ENCODE peak calls at places on chromosomes 11 and 22, in seven cellular contexts. One of them, this sample, is unnamed.

GRCh38 chr11:112886707-112887370 is 74.4 kb upstream of the NCAM1 start:
- DNase-seq in A549: no peak
- DNase-seq in heart left ventricle: no peak
- DNase-seq in dorsolateral prefrontal cortex: no peak
- DNase-seq in RWPE1: no peak
- DNase-seq in stomach: no peak
- DNase-seq in neural progenitor cell: no peak
- DNase-seq in this sample: no peak

GRCh38 chr11:11972148-11972547 is 36.3 kb downstream of the DKK3 start:
- DNase-seq in A549: no peak
- DNase-seq in heart left ventricle: no peak
- DNase-seq in dorsolateral prefrontal cortex: no peak
- DNase-seq in RWPE1: no peak
- DNase-seq in stomach: peak
- DNase-seq in neural progenitor cell: no peak
- DNase-seq in this sample: no peak

GRCh38 chr22:47366026-47366767 is 603.7 kb downstream of the TBC1D22A start:
- DNase-seq in A549: no peak
- DNase-seq in heart left ventricle: no peak
- DNase-seq in dorsolateral prefrontal cortex: no peak
- DNase-seq in RWPE1: no peak
- DNase-seq in stomach: peak
- DNase-seq in neural progenitor cell: no peak
- DNase-seq in this sample: no peak

GRCh38 chr11:69510471-69511357 is 29.3 kb downstream of the LINC01488 start:
- DNase-seq in A549: no peak
- DNase-seq in heart left ventricle: no peak
- DNase-seq in dorsolateral prefrontal cortex: no peak
- DNase-seq in RWPE1: peak
- DNase-seq in stomach: no peak
- DNase-seq in neural progenitor cell: no peak
- DNase-seq in this sample: peak

GRCh38 chr11:81979444-81979843 is 754.2 kb downstream of the FAM181B start:
- DNase-seq in A549: no peak
- DNase-seq in heart left ventricle: no peak
- DNase-seq in dorsolateral prefrontal cortex: no peak
- DNase-seq in RWPE1: no peak
- DNase-seq in stomach: no peak
- DNase-seq in neural progenitor cell: no peak
- DNase-seq in this sample: no peak

GRCh38 chr22:40401981-40402406 is 31.6 kb downstream of the SGSM3 start:
- DNase-seq in A549: no peak
- DNase-seq in heart left ventricle: no peak
- DNase-seq in dorsolateral prefrontal cortex: no peak
- DNase-seq in RWPE1: no peak
- DNase-seq in stomach: no peak
- DNase-seq in neural progenitor cell: no peak
- DNase-seq in this sample: no peak

GRCh38 chr11:9015677-9016076 is 11.9 kb upstream of the NRIP3 start:
- DNase-seq in A549: peak
- DNase-seq in heart left ventricle: peak
- DNase-seq in dorsolateral prefrontal cortex: peak
- DNase-seq in RWPE1: peak
- DNase-seq in stomach: peak
- DNase-seq in neural progenitor cell: peak
- DNase-seq in this sample: peak

GRCh38 chr11:116895053-116895757 is 57.8 kb upstream of the APOA1 start:
- DNase-seq in A549: no peak
- DNase-seq in heart left ventricle: no peak
- DNase-seq in dorsolateral prefrontal cortex: no peak
- DNase-seq in RWPE1: no peak
- DNase-seq in stomach: no peak
- DNase-seq in neural progenitor cell: peak
- DNase-seq in this sample: no peak

GRCh38 chr11:2531277-2531986 is 86.6 kb downstream of the KCNQ1 start:
- DNase-seq in A549: peak
- DNase-seq in heart left ventricle: peak
- DNase-seq in dorsolateral prefrontal cortex: peak
- DNase-seq in RWPE1: peak
- DNase-seq in stomach: peak
- DNase-seq in neural progenitor cell: peak
- DNase-seq in this sample: peak

GRCh38 chr22:29306175-29306829 is at the start of gene GAS2L1:
- DNase-seq in A549: peak
- DNase-seq in heart left ventricle: peak
- DNase-seq in dorsolateral prefrontal cortex: peak
- DNase-seq in RWPE1: peak
- DNase-seq in stomach: peak
- DNase-seq in neural progenitor cell: peak
- DNase-seq in this sample: peak

GRCh38 chr22:48897959-48898358 is 929.7 kb downstream of the BRD1 start:
- DNase-seq in A549: no peak
- DNase-seq in heart left ventricle: no peak
- DNase-seq in dorsolateral prefrontal cortex: no peak
- DNase-seq in RWPE1: no peak
- DNase-seq in stomach: no peak
- DNase-seq in neural progenitor cell: no peak
- DNase-seq in this sample: no peak

GRCh38 chr11:83724704-83725114 is 438.5 kb upstream of the CCDC90B start:
- DNase-seq in A549: no peak
- DNase-seq in heart left ventricle: no peak
- DNase-seq in dorsolateral prefrontal cortex: peak
- DNase-seq in RWPE1: no peak
- DNase-seq in stomach: peak
- DNase-seq in neural progenitor cell: peak
- DNase-seq in this sample: peak

GRCh38 chr11:2725367-2726300 is 25.8 kb upstream of the KCNQ1OT1 start:
- DNase-seq in A549: no peak
- DNase-seq in heart left ventricle: peak
- DNase-seq in dorsolateral prefrontal cortex: no peak
- DNase-seq in RWPE1: no peak
- DNase-seq in stomach: no peak
- DNase-seq in neural progenitor cell: no peak
- DNase-seq in this sample: no peak

GRCh38 chr22:27986937-27987336 is 67.9 kb upstream of the PITPNB start:
- DNase-seq in A549: no peak
- DNase-seq in heart left ventricle: no peak
- DNase-seq in dorsolateral prefrontal cortex: no peak
- DNase-seq in RWPE1: no peak
- DNase-seq in stomach: peak
- DNase-seq in neural progenitor cell: no peak
- DNase-seq in this sample: no peak

GRCh38 chr11:115279831-115280761 is 224.1 kb downstream of the CADM1 start:
- DNase-seq in A549: no peak
- DNase-seq in heart left ventricle: no peak
- DNase-seq in dorsolateral prefrontal cortex: no peak
- DNase-seq in RWPE1: no peak
- DNase-seq in stomach: no peak
- DNase-seq in neural progenitor cell: no peak
- DNase-seq in this sample: no peak

GRCh38 chr11:1208361-1209261 is 14.3 kb upstream of the MUC5B start:
- DNase-seq in A549: no peak
- DNase-seq in heart left ventricle: no peak
- DNase-seq in dorsolateral prefrontal cortex: no peak
- DNase-seq in RWPE1: no peak
- DNase-seq in stomach: no peak
- DNase-seq in neural progenitor cell: no peak
- DNase-seq in this sample: peak
- H3K27ac ChIP-seq in A549: no peak
- H3K27ac ChIP-seq in heart left ventricle: no peak
- H3K27ac ChIP-seq in dorsolateral prefrontal cortex: no peak
- H3K27ac ChIP-seq in RWPE1: no peak
- H3K27ac ChIP-seq in stomach: no peak
- H3K27ac ChIP-seq in neural progenitor cell: no peak
- H3K27ac ChIP-seq in this sample: no peak

GRCh38 chr11:94855666-94856065 is 87.5 kb downstream of the AMOTL1 start:
- DNase-seq in A549: no peak
- DNase-seq in heart left ventricle: no peak
- DNase-seq in dorsolateral prefrontal cortex: no peak
- DNase-seq in RWPE1: no peak
- DNase-seq in stomach: no peak
- DNase-seq in neural progenitor cell: no peak
- DNase-seq in this sample: no peak

GRCh38 chr11:94857337-94857736 is 89.2 kb downstream of the AMOTL1 start:
- DNase-seq in A549: no peak
- DNase-seq in heart left ventricle: no peak
- DNase-seq in dorsolateral prefrontal cortex: no peak
- DNase-seq in RWPE1: no peak
- DNase-seq in stomach: no peak
- DNase-seq in neural progenitor cell: no peak
- DNase-seq in this sample: no peak

GRCh38 chr11:94854770-94855633 is 86.8 kb downstream of the AMOTL1 start:
- DNase-seq in A549: no peak
- DNase-seq in heart left ventricle: peak
- DNase-seq in dorsolateral prefrontal cortex: no peak
- DNase-seq in RWPE1: no peak
- DNase-seq in stomach: no peak
- DNase-seq in neural progenitor cell: no peak
- DNase-seq in this sample: no peak

GRCh38 chr11:94860333-94860732 is 92.2 kb downstream of the AMOTL1 start:
- DNase-seq in A549: no peak
- DNase-seq in heart left ventricle: no peak
- DNase-seq in dorsolateral prefrontal cortex: no peak
- DNase-seq in RWPE1: no peak
- DNase-seq in stomach: no peak
- DNase-seq in neural progenitor cell: no peak
- DNase-seq in this sample: no peak

DNA sequence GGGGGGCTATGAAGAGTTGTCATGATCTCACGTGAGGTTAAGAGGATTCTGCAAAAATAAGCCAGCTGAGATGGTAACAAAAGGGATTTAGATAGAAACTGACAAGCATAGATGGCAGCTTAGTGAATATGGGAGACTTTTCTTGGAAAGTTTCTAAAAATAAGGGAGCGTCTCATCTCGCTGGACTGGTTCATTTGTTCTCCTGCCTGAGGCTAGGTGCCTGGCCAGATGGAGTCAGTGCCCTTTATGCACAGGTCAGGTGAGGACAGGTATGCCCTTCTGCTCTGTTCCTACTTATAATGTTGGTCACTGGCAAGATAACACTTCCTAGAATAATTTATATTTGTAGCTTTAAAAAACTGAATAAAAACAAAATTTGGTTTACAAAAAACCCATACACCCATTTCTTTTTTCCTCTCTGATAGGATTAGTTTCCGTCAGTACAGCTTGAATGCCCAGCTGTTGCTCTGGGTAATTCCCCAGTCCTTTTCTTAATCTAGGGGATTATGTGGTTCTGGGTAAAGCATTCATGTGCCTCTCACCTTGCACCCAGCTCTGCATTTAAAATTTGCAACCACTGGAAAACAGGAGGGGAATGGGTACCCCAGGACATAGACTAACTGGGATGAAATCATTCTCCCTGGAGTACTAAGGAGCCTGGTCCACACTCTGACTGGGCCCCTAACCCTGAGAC is 90.0 kb downstream of the AMOTL1 start:
- DNase-seq in A549: no peak
- DNase-seq in heart left ventricle: no peak
- DNase-seq in dorsolateral prefrontal cortex: no peak
- DNase-seq in RWPE1: no peak
- DNase-seq in stomach: no peak
- DNase-seq in neural progenitor cell: no peak
- DNase-seq in this sample: no peak
- TF ChIP-seq CTCF in A549: no peak
- TF ChIP-seq CTCF in heart left ventricle: no peak
- TF ChIP-seq CTCF in dorsolateral prefrontal cortex: no peak
- TF ChIP-seq CTCF in RWPE1: no peak
- TF ChIP-seq CTCF in stomach: no peak
- TF ChIP-seq CTCF in neural progenitor cell: no peak
- TF ChIP-seq CTCF in this sample: no peak

DNA sequence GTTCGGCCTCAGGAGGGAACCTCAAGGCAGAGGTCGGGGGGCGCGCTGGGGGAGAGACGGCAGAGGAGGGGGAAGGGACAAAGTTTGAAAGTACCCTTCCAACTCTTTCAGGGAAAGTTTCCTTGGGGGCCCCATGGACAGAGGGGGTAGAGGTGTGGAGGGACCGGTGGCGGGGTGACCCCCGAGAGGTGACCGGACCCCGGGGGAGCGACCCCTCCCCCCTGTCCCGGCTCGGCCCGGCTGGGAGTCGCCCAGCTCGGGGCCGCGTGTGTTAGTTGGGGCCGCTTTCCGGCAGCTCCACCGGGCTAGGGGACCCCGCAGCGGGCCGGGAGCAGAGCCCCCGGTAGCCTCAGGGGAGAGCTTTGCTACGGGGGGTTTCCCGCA is 3.2 kb upstream of the GCAT start:
- DNase-seq in A549: no peak
- DNase-seq in heart left ventricle: no peak
- DNase-seq in dorsolateral prefrontal cortex: no peak
- DNase-seq in RWPE1: no peak
- DNase-seq in stomach: no peak
- DNase-seq in neural progenitor cell: peak
- DNase-seq in this sample: peak
- H3K27ac ChIP-seq in A549: peak
- H3K27ac ChIP-seq in heart left ventricle: peak
- H3K27ac ChIP-seq in dorsolateral prefrontal cortex: peak
- H3K27ac ChIP-seq in RWPE1: peak
- H3K27ac ChIP-seq in stomach: peak
- H3K27ac ChIP-seq in neural progenitor cell: no peak
- H3K27ac ChIP-seq in this sample: peak

GRCh38 chr11:58782066-58782465 is 50.3 kb upstream of the GLYAT start:
- DNase-seq in A549: no peak
- DNase-seq in heart left ventricle: no peak
- DNase-seq in dorsolateral prefrontal cortex: no peak
- DNase-seq in RWPE1: no peak
- DNase-seq in stomach: no peak
- DNase-seq in neural progenitor cell: no peak
- DNase-seq in this sample: no peak

GRCh38 chr11:58788355-58789023 is 56.0 kb downstream of the GLYATL2 start:
- DNase-seq in A549: peak
- DNase-seq in heart left ventricle: no peak
- DNase-seq in dorsolateral prefrontal cortex: no peak
- DNase-seq in RWPE1: peak
- DNase-seq in stomach: peak
- DNase-seq in neural progenitor cell: peak
- DNase-seq in this sample: peak

GRCh38 chr11:58787903-58788302 is 56.2 kb upstream of the GLYAT start:
- DNase-seq in A549: no peak
- DNase-seq in heart left ventricle: no peak
- DNase-seq in dorsolateral prefrontal cortex: no peak
- DNase-seq in RWPE1: peak
- DNase-seq in stomach: no peak
- DNase-seq in neural progenitor cell: no peak
- DNase-seq in this sample: no peak

GRCh38 chr11:58786693-58787092 is 55.0 kb upstream of the GLYAT start:
- DNase-seq in A549: no peak
- DNase-seq in heart left ventricle: no peak
- DNase-seq in dorsolateral prefrontal cortex: no peak
- DNase-seq in RWPE1: no peak
- DNase-seq in stomach: no peak
- DNase-seq in neural progenitor cell: no peak
- DNase-seq in this sample: no peak

DNA sequence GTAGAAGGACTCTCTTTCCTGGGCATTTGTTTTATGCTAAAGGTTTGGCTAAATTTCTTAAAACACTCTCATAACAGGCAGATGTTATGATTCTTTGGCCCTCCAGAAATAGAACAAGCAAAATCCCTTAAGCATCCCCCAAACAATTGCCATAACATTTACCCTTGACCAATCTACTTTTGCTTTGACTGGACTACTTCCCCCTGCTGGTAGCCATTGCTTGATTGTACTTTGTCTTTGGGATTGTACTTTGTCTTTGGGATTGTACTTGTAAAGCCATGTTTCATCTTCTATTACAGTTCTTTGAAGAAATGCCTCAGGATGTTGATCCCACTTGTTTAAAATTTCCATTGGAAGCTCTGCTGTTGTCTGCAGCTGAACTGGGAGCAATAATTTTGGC is 53.3 kb upstream of the GLYAT start:
- DNase-seq in A549: no peak
- DNase-seq in heart left ventricle: no peak
- DNase-seq in dorsolateral prefrontal cortex: no peak
- DNase-seq in RWPE1: no peak
- DNase-seq in stomach: no peak
- DNase-seq in neural progenitor cell: no peak
- DNase-seq in this sample: no peak
- TF ChIP-seq CTCF in A549: no peak
- TF ChIP-seq CTCF in heart left ventricle: no peak
- TF ChIP-seq CTCF in dorsolateral prefrontal cortex: no peak
- TF ChIP-seq CTCF in RWPE1: no peak
- TF ChIP-seq CTCF in stomach: no peak
- TF ChIP-seq CTCF in neural progenitor cell: no peak
- TF ChIP-seq CTCF in this sample: no peak

This sample was measured in pancreas.